ENCODE peak calls at places on chromosomes 11 and 22, in ten cellular contexts. V is NCI-H774; H is LoVo; T is NCI-H1694 treated with DMSO at 0.1 percent for 48 hours; B is mesenchymal stem cell; A is naive thymus-derived CD4-positive, alpha-beta T cell; F is sciatic nerve; Y is amygdala; C is T-helper 2 cell; D is Karpas-422. M is an unnamed sample.

GRCh38 chr22:23822101-23822671 is 16.6 kb downstream of the DERL3 start:
- DNase-seq in D (no peak), C (no peak), V (no peak), H (no peak), Y (peak; percentile 40), F (no peak), B (no peak), A (no peak), T (no peak), M (no peak)

GRCh38 chr22:30371981-30372380 is 15.2 kb downstream of the CCDC157 start:
- DNase-seq in C (no peak), T (no peak), A (no peak), F (no peak), D (no peak), Y (no peak), V (peak; percentile 73), B (no peak), H (no peak), M (no peak)

GRCh38 chr22:29636751-29637150 is 33.3 kb downstream of the NF2 start:
- DNase-seq in F (no peak), D (no peak), T (no peak), H (no peak), C (no peak), Y (no peak), V (no peak), B (no peak), A (no peak), M (no peak)

GRCh38 chr11:111086058-111086457 is 159.5 kb upstream of the POU2AF2 start:
- DNase-seq in Y (no peak), V (peak; percentile 85), D (no peak), C (no peak), H (no peak), B (no peak), A (no peak), T (no peak), F (no peak), M (no peak)

GRCh38 chr11:75518771-75519653 is 6.7 kb downstream of the GDPD5 start:
- DNase-seq in F (no peak), V (no peak), A (no peak), Y (no peak), C (no peak), H (no peak), T (no peak), B (no peak), D (no peak), M (no peak)

GRCh38 chr22:30340911-30341685 is 14.4 kb upstream of the TBC1D10A start:
- DNase-seq in Y (peak; percentile 83), A (no peak), B (no peak), T (no peak), D (no peak), V (no peak), H (no peak), C (no peak), F (peak; percentile 80), M (no peak)

GRCh38 chr11:34600339-34601084 is 20.4 kb upstream of the EHF start:
- DNase-seq in H (peak; percentile 86), A (no peak), T (no peak), V (no peak), Y (no peak), C (no peak), D (no peak), B (no peak), F (no peak), M (no peak)

GRCh38 chr22:50317178-50317577 is 9.6 kb downstream of the DENND6B start:
- DNase-seq in A (no peak), V (no peak), C (no peak), F (no peak), D (no peak), B (no peak), T (no peak), H (no peak), Y (no peak), M (no peak)

GRCh38 chr22:22818202-22818538 is 69.4 kb upstream of the IGLL5 start:
- DNase-seq in A (no peak), D (no peak), T (no peak), C (no peak), F (no peak), V (no peak), B (no peak), Y (no peak), H (no peak), M (no peak)